ENCODE peak calls at places on chromosomes 7 and 10, in nine cellular contexts. U is OCI-LY7; X is dorsolateral prefrontal cortex; K is fibroblast of lung; N is choroid plexus epithelial cell; Q is heart left ventricle; O is astrocyte of the spinal cord; R is CD8-positive, alpha-beta T cell; M is activated CD8-positive, alpha-beta T cell treated with anti-CD3 and anti-CD28 coated beads for 36 hours. W is an unnamed sample.

GRCh38 chr7:117961235-117961634 is 88.0 kb upstream of the CTTNBP2 start:
- DNase-seq in U (no peak), X (no peak), K (no peak), N (no peak), Q (no peak), O (no peak), R (no peak), M (no peak), W (no peak)

GRCh38 chr10:130459011-130459410 is 322.8 kb downstream of the GLRX3 start:
- DNase-seq in U (no peak), X (no peak), K (no peak), N (no peak), Q (no peak), O (no peak), R (no peak), M (no peak), W (no peak)

GRCh38 chr10:73883553-73883952 is 9.2 kb upstream of the CAMK2G start:
- DNase-seq in U (no peak), X (no peak), K (no peak), N (no peak), Q (no peak), O (no peak), R (no peak), M (no peak), W (no peak)

GRCh38 chr10:86440874-86441838 is 74.6 kb upstream of the GRID1 start:
- DNase-seq in U (no peak), X (no peak), K (peak), N (peak), Q (no peak), O (peak), R (no peak), M (peak), W (no peak)

GRCh38 chr10:121516071-121516470 is 82.2 kb downstream of the FGFR2 start:
- DNase-seq in U (no peak), X (no peak), K (no peak), N (no peak), Q (no peak), O (no peak), R (no peak), M (no peak), W (no peak)

GRCh38 chr10:86086418-86086817 is 280.2 kb downstream of the GRID1 start:
- DNase-seq in U (no peak), X (no peak), K (no peak), N (no peak), Q (no peak), O (no peak), R (no peak), M (no peak), W (no peak)

GRCh38 chr7:12351843-12352242 is 51.8 kb downstream of the VWDE start:
- DNase-seq in U (no peak), X (no peak), K (no peak), N (no peak), Q (no peak), O (no peak), R (no peak), M (no peak), W (no peak)

GRCh38 chr10:44386546-44387052 is 1.7 kb upstream of the CXCL12 start:
- DNase-seq in U (peak), X (peak), K (peak), N (peak), Q (peak), O (peak), R (no peak), M (peak), W (peak)

GRCh38 chr7:15199482-15199881 is 296.9 kb upstream of the DGKB start:
- DNase-seq in U (no peak), X (no peak), K (peak), N (peak), Q (no peak), O (peak), R (no peak), M (no peak), W (no peak)

GRCh38 chr7:25098096-25099046 is 26.7 kb downstream of the CYCS start:
- DNase-seq in U (peak), X (peak), K (peak), N (peak), Q (peak), O (peak), R (peak), M (peak), W (peak)

GRCh38 chr10:124091646-124092269 is 1.6 kb downstream of the CHST15 start:
- DNase-seq in U (peak), X (no peak), K (peak), N (no peak), Q (peak), O (peak), R (no peak), M (peak), W (peak)

GRCh38 chr10:73424478-73424877 is 8.9 kb downstream of the MSS51 start:
- DNase-seq in U (no peak), X (no peak), K (no peak), N (no peak), Q (no peak), O (no peak), R (no peak), M (no peak), W (no peak)

GRCh38 chr10:6406220-6407033 is 173.6 kb downstream of the PRKCQ start:
- DNase-seq in U (peak), X (no peak), K (peak), N (peak), Q (no peak), O (peak), R (no peak), M (peak), W (no peak)

GRCh38 chr10:117736655-117737054 is 194.1 kb downstream of the EMX2 start:
- DNase-seq in U (no peak), X (no peak), K (no peak), N (no peak), Q (no peak), O (no peak), R (no peak), M (no peak), W (no peak)

GRCh38 chr10:118621304-118621942 is 26.0 kb upstream of the PRLHR start:
- DNase-seq in U (no peak), X (no peak), K (no peak), N (no peak), Q (no peak), O (no peak), R (no peak), M (peak), W (no peak)

GRCh38 chr7:149811221-149811620 is 27.0 kb upstream of the ZNF862 start:
- DNase-seq in U (peak), X (no peak), K (peak), N (peak), Q (no peak), O (no peak), R (no peak), M (no peak), W (no peak)

GRCh38 chr10:47443145-47443544 is 40.8 kb downstream of the ANXA8 start:
- DNase-seq in U (no peak), X (no peak), K (no peak), N (no peak), Q (no peak), O (no peak), R (no peak), M (no peak), W (no peak)

DNA sequence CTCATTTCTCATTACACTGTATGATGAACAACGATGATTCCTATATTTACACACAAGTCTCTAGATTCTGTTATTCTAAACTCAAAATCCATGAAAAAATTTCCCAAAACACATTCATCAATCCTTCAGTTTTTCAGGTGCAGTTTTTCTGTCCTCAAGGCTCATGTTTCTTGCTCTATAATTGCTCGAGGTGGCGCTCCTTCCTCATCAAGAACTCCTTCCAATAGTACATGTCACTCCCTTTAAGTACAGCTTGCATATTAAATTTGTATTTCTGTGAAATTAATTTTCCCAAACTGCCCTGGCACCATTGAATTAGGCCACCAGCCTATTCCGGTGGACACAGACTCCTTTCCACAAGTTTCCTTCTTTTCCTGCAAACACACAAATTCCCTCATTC is 188.7 kb upstream of the MINDY3 start:
- DNase-seq in U (no peak), X (no peak), K (no peak), N (no peak), Q (no peak), O (no peak), R (no peak), M (no peak), W (no peak)
- TF ChIP-seq CTCF in U (peak), X (no peak), K (no peak), N (no peak), Q (no peak), O (no peak), R (no peak), M (no peak), W (no peak)

DNA sequence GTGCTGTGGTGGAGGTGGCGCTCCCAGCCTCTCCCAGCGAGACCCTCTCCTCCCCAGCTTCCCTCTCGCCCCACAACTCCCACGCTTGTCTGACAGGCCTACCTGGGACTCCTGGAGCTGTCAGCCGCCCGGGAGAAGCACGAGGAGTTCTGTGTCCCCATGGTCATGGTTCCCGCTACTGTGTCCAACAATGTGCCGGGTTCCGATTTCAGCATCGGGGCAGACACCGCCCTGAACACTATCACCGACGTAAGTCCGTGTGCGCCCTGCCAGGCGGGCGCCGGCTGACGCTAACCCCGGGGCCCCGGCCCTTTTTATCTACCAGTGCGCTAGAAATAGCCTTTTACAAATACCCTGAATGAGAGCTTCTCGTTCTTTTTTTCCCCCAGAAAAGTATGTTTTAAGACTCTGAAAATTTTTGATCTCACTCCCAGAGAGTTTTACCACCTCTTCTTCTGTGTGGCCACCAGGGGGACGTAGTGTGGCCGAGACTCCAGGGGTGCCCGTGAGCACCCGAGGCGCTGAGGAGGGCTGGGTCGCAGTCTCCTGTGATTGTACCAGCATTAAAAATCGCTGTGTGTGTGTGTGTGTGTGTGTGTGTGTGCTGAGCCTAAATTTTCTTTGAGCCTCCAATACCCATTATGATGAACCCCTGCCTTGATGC is 52.6 kb downstream of the PFKP start:
- DNase-seq in U (peak), X (no peak), K (peak), N (peak), Q (no peak), O (no peak), R (no peak), M (no peak), W (no peak)
- TF ChIP-seq CTCF in U (peak), X (peak), K (peak), N (peak), Q (no peak), O (peak), R (no peak), M (peak), W (peak)

DNA sequence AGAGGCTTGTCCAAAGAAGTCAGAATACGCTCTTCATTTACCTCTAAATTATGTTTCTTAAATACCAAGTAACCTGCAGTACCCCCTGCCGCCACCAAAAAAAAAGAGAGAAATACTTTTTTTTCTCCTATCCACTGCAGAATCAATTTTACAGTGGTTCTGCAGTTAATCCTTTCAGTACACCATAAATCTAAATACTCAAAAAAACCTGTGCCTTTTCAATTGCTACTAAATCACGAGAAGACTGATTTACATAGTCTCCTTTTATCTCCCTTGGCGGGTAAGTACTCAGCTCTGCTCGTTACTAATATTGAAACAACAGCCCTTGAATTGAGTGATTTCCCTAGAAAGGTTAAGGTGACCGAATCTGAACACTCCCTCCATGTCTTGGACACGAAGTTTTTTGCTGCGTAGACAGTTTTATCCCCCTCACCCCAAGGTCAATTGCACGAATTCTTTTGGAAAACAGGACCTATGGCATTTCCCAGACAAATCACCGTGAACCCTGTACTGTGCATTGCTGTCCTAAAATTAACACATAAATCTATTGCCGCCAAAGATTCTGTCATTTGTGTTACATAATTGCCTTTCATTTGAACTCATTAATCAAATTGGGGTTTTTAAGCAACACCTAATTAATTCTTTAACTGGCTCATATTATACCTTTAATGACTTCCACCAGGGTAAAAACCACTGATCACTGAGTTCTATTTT is 517 bp upstream of the VIM start:
- DNase-seq in U (peak), X (no peak), K (peak), N (peak), Q (no peak), O (peak), R (no peak), M (peak), W (no peak)
- TF ChIP-seq CTCF in U (peak), X (peak), K (peak), N (peak), Q (peak), O (peak), R (peak), M (peak), W (peak)

DNA sequence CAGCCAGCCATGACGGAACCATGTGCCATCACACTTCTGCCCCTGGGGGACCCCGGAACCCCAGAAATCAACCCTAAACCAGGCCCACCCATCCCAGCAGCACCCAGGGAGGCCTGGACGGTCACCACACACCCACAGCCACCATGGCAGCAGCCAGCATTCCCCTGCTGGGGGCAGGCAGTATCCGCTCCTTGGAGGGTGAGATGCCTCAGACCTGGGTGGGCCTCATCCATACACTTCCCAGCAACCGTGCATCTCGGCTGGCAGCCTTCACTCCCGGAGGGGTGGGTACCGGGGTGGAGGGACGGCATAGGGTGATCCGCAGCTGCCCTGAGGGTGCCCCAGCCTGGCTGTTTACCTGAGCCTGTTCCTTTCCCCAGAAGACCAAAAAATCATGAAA is 69.1 kb upstream of the FAM20C start:
- DNase-seq in U (no peak), X (no peak), K (no peak), N (no peak), Q (no peak), O (no peak), R (no peak), M (no peak), W (no peak)
- TF ChIP-seq CTCF in U (no peak), X (no peak), K (no peak), N (no peak), Q (no peak), O (no peak), R (no peak), M (no peak), W (no peak)

GRCh38 chr10:74973993-74974392 is 137.5 kb upstream of the SAMD8 start:
- DNase-seq in U (no peak), X (no peak), K (no peak), N (no peak), Q (no peak), O (no peak), R (no peak), M (no peak), W (no peak)

GRCh38 chr10:74977072-74977471 is 134.4 kb upstream of the SAMD8 start:
- DNase-seq in U (no peak), X (no peak), K (no peak), N (no peak), Q (no peak), O (no peak), R (no peak), M (no peak), W (no peak)

GRCh38 chr10:74977913-74978847 is 133.3 kb upstream of the SAMD8 start:
- DNase-seq in U (peak), X (no peak), K (no peak), N (no peak), Q (no peak), O (no peak), R (no peak), M (peak), W (no peak)

GRCh38 chr10:74975758-74976157 is 135.7 kb upstream of the SAMD8 start:
- DNase-seq in U (no peak), X (no peak), K (no peak), N (no peak), Q (no peak), O (no peak), R (no peak), M (no peak), W (no peak)

DNA sequence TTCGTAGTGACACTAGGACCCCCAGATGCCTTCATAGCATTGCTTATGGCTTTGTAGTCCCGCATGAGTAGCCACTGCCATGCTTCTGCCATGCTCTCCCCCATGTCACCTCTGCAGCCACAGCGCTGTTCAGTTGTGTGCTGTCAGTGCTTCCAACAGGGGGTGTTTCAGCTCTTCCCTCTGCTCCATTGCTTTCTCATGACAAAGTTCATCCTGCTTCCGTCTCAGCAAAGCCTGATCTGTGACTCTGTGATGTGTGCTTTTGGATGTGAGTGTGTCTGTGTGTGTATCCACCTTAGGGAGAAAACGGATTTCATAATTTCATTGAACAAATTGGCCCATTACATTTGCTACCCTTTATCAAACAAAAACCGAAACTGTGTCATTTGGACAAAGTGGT is 134.9 kb upstream of the SAMD8 start:
- DNase-seq in U (peak), X (no peak), K (no peak), N (no peak), Q (no peak), O (no peak), R (no peak), M (no peak), W (no peak)
- TF ChIP-seq CTCF in U (peak), X (no peak), K (no peak), N (no peak), Q (no peak), O (no peak), R (no peak), M (no peak), W (no peak)

GRCh38 chr7:33421384-33421783 is 292.0 kb downstream of the BBS9 start:
- DNase-seq in U (no peak), X (no peak), K (peak), N (peak), Q (no peak), O (no peak), R (no peak), M (no peak), W (no peak)
- TF ChIP-seq CTCF in U (no peak), X (no peak), K (peak), N (peak), Q (no peak), O (no peak), R (no peak), M (no peak), W (peak)

GRCh38 chr7:91784469-91784868 is 96.0 kb downstream of the MTERF1 start:
- DNase-seq in U (peak), X (no peak), K (peak), N (peak), Q (no peak), O (peak), R (no peak), M (no peak), W (no peak)
- TF ChIP-seq CTCF in U (peak), X (peak), K (peak), N (peak), Q (no peak), O (peak), R (no peak), M (peak), W (peak)